ENCODE peak calls at places on chromosomes 3 and 15, in six cellular contexts. Y is IMR-90, M is hepatocyte, B is AG10803, N is brain microvascular endothelial cell, C is transverse colon. S is an unnamed sample.

GRCh38 chr3:151686257-151686656 is 47.5 kb upstream of the AADACL2 start:
- DNase-seq in Y (no peak), M (no peak), B (no peak), N (no peak), C (no peak), S (no peak)

GRCh38 chr15:65856821-65857455 is 12.4 kb upstream of the RAB11A start:
- DNase-seq in Y (peak), M (peak), B (peak), N (no peak), C (peak), S (peak)

GRCh38 chr15:63233667-63234419 is 43.6 kb upstream of the APH1B start:
- DNase-seq in Y (peak), M (no peak), B (peak), N (peak), C (no peak), S (peak)

GRCh38 chr3:104885214-104885814 is 481.4 kb upstream of the ALCAM start:
- DNase-seq in Y (peak), M (no peak), B (peak), N (no peak), C (no peak), S (no peak)

GRCh38 chr15:92164327-92165000 is 229.2 kb upstream of the ST8SIA2 start:
- DNase-seq in Y (peak), M (peak), B (peak), N (peak), C (no peak), S (peak)

GRCh38 chr3:134381836-134382442 is 7.7 kb upstream of the AMOTL2 start:
- DNase-seq in Y (no peak), M (no peak), B (no peak), N (no peak), C (peak), S (no peak)

GRCh38 chr3:193593666-193594025 is 638 bp downstream of the OPA1 start:
- DNase-seq in Y (peak), M (peak), B (peak), N (peak), C (no peak), S (peak)

GRCh38 chr3:43071313-43071893 is 34.5 kb downstream of the POMGNT2 start:
- DNase-seq in Y (no peak), M (no peak), B (no peak), N (no peak), C (no peak), S (no peak)

GRCh38 chr3:42732196-42732828 is 29.7 kb upstream of the HHATL start:
- DNase-seq in Y (no peak), M (no peak), B (no peak), N (no peak), C (no peak), S (peak)

GRCh38 chr3:177905895-177906511 is 630.2 kb upstream of the KCNMB2 start:
- DNase-seq in Y (peak), M (no peak), B (peak), N (peak), C (no peak), S (peak)

GRCh38 chr15:84669726-84670125 is 11.7 kb upstream of the NMB start:
- DNase-seq in Y (peak), M (no peak), B (peak), N (no peak), C (no peak), S (no peak)

GRCh38 chr15:93037341-93038063 is 51.5 kb downstream of the RGMA start:
- DNase-seq in Y (no peak), M (peak), B (peak), N (peak), C (no peak), S (peak)

GRCh38 chr3:128497305-128498126 is 4.5 kb upstream of the GATA2 start:
- DNase-seq in Y (no peak), M (peak), B (no peak), N (no peak), C (peak), S (peak)

GRCh38 chr3:158727499-158728377 is 4.5 kb downstream of the RARRES1 start:
- DNase-seq in Y (peak), M (peak), B (peak), N (peak), C (peak), S (peak)

GRCh38 chr15:40906101-40906946 is 12.1 kb downstream of the VPS18 start:
- DNase-seq in Y (peak), M (peak), B (peak), N (peak), C (peak), S (peak)

GRCh38 chr3:15287565-15288330 is 44.6 kb downstream of the SH3BP5 start:
- DNase-seq in Y (peak), M (peak), B (peak), N (peak), C (peak), S (no peak)

GRCh38 chr3:179942560-179943075 is 94.1 kb downstream of the PEX5L start:
- DNase-seq in Y (no peak), M (no peak), B (no peak), N (no peak), C (no peak), S (no peak)

GRCh38 chr3:5292512-5292911 is 105.0 kb downstream of the EDEM1 start:
- DNase-seq in Y (no peak), M (no peak), B (no peak), N (no peak), C (no peak), S (no peak)

GRCh38 chr3:161305095-161305991 is 66.0 kb downstream of the SPTSSB start:
- DNase-seq in Y (peak), M (peak), B (peak), N (peak), C (no peak), S (peak)

GRCh38 chr3:108462899-108463298 is 47.5 kb downstream of the MYH15 start:
- DNase-seq in Y (peak), M (no peak), B (peak), N (peak), C (no peak), S (no peak)

GRCh38 chr15:40688932-40689799 is 5.8 kb upstream of the RAD51 start:
- DNase-seq in Y (no peak), M (no peak), B (no peak), N (no peak), C (no peak), S (no peak)

GRCh38 chr3:148202386-148202785 is 495.3 kb upstream of the AGTR1 start:
- DNase-seq in Y (no peak), M (no peak), B (no peak), N (no peak), C (no peak), S (no peak)

GRCh38 chr15:61835476-61836106 is 224.7 kb downstream of the VPS13C start:
- DNase-seq in Y (peak), M (peak), B (peak), N (peak), C (peak), S (peak)

GRCh38 chr3:137105277-137105977 is 147.6 kb downstream of the IL20RB start:
- DNase-seq in Y (peak), M (peak), B (peak), N (peak), C (no peak), S (peak)

GRCh38 chr3:192033246-192033645 is 572.3 kb downstream of the PYDC2 start:
- DNase-seq in Y (no peak), M (no peak), B (no peak), N (no peak), C (no peak), S (no peak)

GRCh38 chr15:58472821-58473581 is 41.2 kb downstream of the LIPC start:
- DNase-seq in Y (peak), M (no peak), B (no peak), N (no peak), C (no peak), S (peak)

GRCh38 chr15:65375871-65376552 is 1.8 kb downstream of the IGDCC3 start:
- DNase-seq in Y (no peak), M (no peak), B (no peak), N (no peak), C (no peak), S (no peak)

GRCh38 chr3:127629462-127630403 is 748 bp downstream of the PODXL2 start:
- DNase-seq in Y (no peak), M (no peak), B (no peak), N (no peak), C (peak), S (no peak)

GRCh38 chr3:98786364-98786930 is 23.3 kb downstream of the ST3GAL6 start:
- DNase-seq in Y (no peak), M (no peak), B (peak), N (no peak), C (no peak), S (peak)

GRCh38 chr3:99842826-99843589 is 25.3 kb downstream of the CMSS1 start:
- DNase-seq in Y (peak), M (peak), B (peak), N (no peak), C (no peak), S (peak)

GRCh38 chr3:195921334-195921771 is 13.0 kb upstream of the TNK2 start:
- DNase-seq in Y (no peak), M (no peak), B (no peak), N (no peak), C (no peak), S (no peak)

GRCh38 chr3:171396048-171396447 is 64.2 kb downstream of the TNIK start:
- DNase-seq in Y (peak), M (no peak), B (peak), N (peak), C (no peak), S (no peak)

GRCh38 chr3:23129817-23130216 is 73.3 kb upstream of the UBE2E2 start:
- DNase-seq in Y (no peak), M (peak), B (peak), N (no peak), C (no peak), S (no peak)

GRCh38 chr3:50221413-50222168 is 14.4 kb upstream of the GNAI2 start:
- DNase-seq in Y (no peak), M (no peak), B (no peak), N (no peak), C (no peak), S (no peak)
- TF ChIP-seq CTCF in Y (no peak), M (no peak), B (no peak), N (no peak), C (no peak), S (no peak)

GRCh38 chr3:63561879-63562278 is 90.6 kb upstream of the SNTN start:
- DNase-seq in Y (no peak), M (no peak), B (no peak), N (no peak), C (no peak), S (no peak)

GRCh38 chr3:63559884-63560283 is 92.6 kb upstream of the SNTN start:
- DNase-seq in Y (no peak), M (no peak), B (no peak), N (no peak), C (no peak), S (peak)

GRCh38 chr3:63562323-63562722 is 90.2 kb upstream of the SNTN start:
- DNase-seq in Y (no peak), M (no peak), B (no peak), N (no peak), C (no peak), S (no peak)

DNA sequence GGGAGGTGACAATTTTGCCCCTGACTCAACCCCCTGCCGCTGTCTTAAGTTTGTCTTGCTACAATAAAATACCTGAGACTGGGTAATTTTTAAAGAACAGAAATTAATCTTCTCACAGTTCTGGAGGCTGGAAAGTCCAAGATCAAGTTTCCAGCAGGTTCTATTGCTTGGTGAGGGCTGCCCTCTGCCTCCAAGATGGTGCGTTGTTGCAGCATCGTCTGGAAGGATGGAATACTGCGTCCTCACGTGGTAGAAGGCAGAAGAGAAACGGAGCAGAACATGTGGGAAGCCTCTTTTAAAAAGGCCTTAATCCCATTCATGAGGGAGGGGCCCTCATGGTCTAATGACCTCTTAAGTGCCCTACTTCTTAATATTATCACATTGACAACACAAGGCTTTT is 87.3 kb upstream of the SNTN start:
- DNase-seq in Y (no peak), M (no peak), B (no peak), N (no peak), C (no peak), S (peak)
- TF ChIP-seq CTCF in Y (no peak), M (no peak), B (no peak), N (peak), C (no peak), S (no peak)

GRCh38 chr15:77620297-77620696 is 12.4 kb downstream of the LINGO1 start:
- DNase-seq in Y (no peak), M (no peak), B (no peak), N (no peak), C (no peak), S (no peak)

GRCh38 chr15:77615472-77615871 is 17.2 kb downstream of the LINGO1 start:
- DNase-seq in Y (no peak), M (no peak), B (no peak), N (no peak), C (no peak), S (no peak)

GRCh38 chr15:77619883-77620282 is 12.8 kb downstream of the LINGO1 start:
- DNase-seq in Y (no peak), M (no peak), B (no peak), N (no peak), C (no peak), S (no peak)

GRCh38 chr15:77616072-77616471 is 16.6 kb downstream of the LINGO1 start:
- DNase-seq in Y (no peak), M (no peak), B (no peak), N (no peak), C (no peak), S (no peak)

DNA sequence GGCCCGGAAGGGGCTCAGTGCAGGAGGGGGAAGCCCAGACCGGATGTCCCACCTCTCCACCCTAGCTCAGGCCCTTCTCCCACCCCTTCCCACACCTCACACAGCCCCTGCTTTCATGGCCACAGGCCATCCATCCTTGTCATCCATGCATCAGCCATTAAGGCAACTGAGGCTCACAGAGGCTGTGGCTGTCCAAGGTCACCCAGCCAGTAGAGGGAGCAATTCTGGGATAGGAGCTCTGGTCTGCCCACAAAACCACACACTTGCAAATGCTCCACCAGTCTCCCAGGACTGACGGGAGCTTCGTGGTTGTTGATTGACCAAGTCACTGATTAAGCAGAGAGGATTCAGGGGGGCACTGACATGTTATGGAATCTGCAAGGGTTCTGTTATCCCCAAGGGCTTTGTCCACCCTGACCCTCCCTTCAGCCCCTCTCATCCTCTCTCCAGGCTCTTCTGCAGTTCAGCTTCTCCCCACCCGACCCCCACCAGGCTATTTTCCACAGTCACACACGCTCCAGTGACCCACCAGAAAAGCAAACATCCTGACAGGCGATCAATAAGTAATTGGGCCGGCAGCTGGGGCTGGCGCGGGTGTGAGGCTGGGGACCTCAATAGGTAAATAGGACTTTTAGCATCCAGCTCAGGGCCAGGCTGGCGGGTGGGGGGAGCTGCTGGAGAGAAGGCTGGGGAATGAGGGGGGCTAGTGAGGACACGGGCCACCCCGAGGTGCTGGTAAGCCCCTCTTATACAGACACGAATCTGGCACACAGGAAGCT is 15.0 kb downstream of the LINGO1 start:
- DNase-seq in Y (no peak), M (peak), B (no peak), N (no peak), C (no peak), S (no peak)
- TF ChIP-seq CTCF in Y (peak), M (peak), B (peak), N (peak), C (peak), S (peak)

GRCh38 chr3:20931834-20932233 is 745.8 kb upstream of the SGO1 start:
- DNase-seq in Y (no peak), M (no peak), B (no peak), N (no peak), C (no peak), S (no peak)

GRCh38 chr3:20924646-20925395 is 738.8 kb upstream of the SGO1 start:
- DNase-seq in Y (no peak), M (no peak), B (peak), N (no peak), C (no peak), S (no peak)

GRCh38 chr3:20935791-20936190 is 749.8 kb upstream of the SGO1 start:
- DNase-seq in Y (no peak), M (no peak), B (peak), N (no peak), C (no peak), S (no peak)

GRCh38 chr3:20930034-20930433 is 744.0 kb upstream of the SGO1 start:
- DNase-seq in Y (no peak), M (peak), B (peak), N (peak), C (no peak), S (peak)
- TF ChIP-seq CTCF in Y (no peak), M (peak), B (peak), N (peak), C (no peak), S (peak)

GRCh38 chr15:47196057-47196456 is 521.2 kb upstream of the SEMA6D start:
- DNase-seq in Y (peak), M (peak), B (peak), N (peak), C (peak), S (peak)

GRCh38 chr15:47188766-47189507 is 528.4 kb upstream of the SEMA6D start:
- DNase-seq in Y (no peak), M (no peak), B (no peak), N (no peak), C (no peak), S (no peak)

DNA sequence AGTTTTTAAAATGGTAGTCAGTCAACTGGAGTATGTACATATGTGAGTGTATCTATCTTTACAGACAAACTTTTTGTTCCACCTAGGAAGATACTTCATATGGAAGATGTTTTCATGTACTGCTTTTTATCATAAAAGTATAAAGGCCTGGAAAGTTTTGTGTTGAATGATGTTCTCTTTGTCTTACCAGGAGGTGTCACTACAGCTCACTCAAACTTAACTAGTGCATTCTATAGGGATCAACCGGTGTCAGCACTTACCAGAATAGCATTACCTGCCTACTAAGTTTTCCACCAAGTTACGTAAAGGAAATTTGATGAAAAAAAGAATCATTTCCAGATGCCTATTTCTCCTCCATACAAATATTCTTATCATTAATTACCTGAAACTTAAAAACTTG is 522.6 kb upstream of the SEMA6D start:
- DNase-seq in Y (peak), M (peak), B (peak), N (peak), C (no peak), S (peak)
- TF ChIP-seq CTCF in Y (peak), M (peak), B (peak), N (peak), C (no peak), S (peak)

GRCh38 chr15:101031203-101031602 is 112.0 kb downstream of the LRRK1 start:
- DNase-seq in Y (peak), M (no peak), B (no peak), N (no peak), C (peak), S (no peak)

GRCh38 chr15:101036189-101036588 is 117.0 kb downstream of the LRRK1 start:
- DNase-seq in Y (no peak), M (no peak), B (no peak), N (no peak), C (no peak), S (no peak)

GRCh38 chr15:101037090-101037830 is 118.1 kb downstream of the LRRK1 start:
- DNase-seq in Y (no peak), M (no peak), B (no peak), N (no peak), C (peak), S (no peak)

GRCh38 chr15:101035611-101036010 is 116.5 kb downstream of the LRRK1 start:
- DNase-seq in Y (no peak), M (no peak), B (no peak), N (no peak), C (no peak), S (no peak)

DNA sequence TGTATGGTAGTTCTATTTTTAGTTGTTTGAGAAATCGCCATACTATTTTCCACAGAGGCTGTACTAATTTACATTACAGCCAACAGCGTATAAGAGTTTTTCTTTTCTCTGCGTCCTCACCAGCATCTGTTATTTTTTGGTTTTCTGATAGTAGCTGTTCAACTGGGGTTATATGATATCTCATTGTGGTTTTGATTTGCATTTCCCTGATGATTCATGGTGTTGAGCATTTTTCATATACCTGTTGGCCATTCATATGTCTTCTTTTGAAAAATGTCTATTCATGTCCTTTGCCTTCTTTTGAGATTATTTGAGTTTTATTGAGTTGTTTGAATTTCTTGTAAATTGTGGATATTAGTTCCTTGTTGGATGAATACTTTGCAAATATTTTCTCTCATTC is 114.6 kb downstream of the LRRK1 start:
- DNase-seq in Y (no peak), M (no peak), B (no peak), N (no peak), C (no peak), S (no peak)
- TF ChIP-seq CTCF in Y (no peak), M (no peak), B (no peak), N (no peak), C (no peak), S (no peak)

GRCh38 chr15:48974865-48975264 is 11.1 kb upstream of the SHC4 start:
- DNase-seq in Y (no peak), M (no peak), B (no peak), N (no peak), C (no peak), S (peak)
- TF ChIP-seq CTCF in Y (no peak), M (no peak), B (no peak), N (peak), C (no peak), S (peak)

GRCh38 chr3:112699436-112699978 is 58.6 kb upstream of the CCDC80 start:
- DNase-seq in Y (peak), M (no peak), B (peak), N (peak), C (no peak), S (peak)
- TF ChIP-seq CTCF in Y (peak), M (no peak), B (peak), N (peak), C (no peak), S (no peak)

S was measured in cardiac muscle cell.